ENCODE peak calls at places on chromosomes 7 and 10, in ten cellular contexts. Z is nucleus accumbens, U is Right ventricle myocardium superior, I is NCI-H1092 treated with DMSO at 0.1 percent for 48 hours, K is GF-D8, Y is left lung, V is GM03348, W is tibial artery, A is kidney, R is HTR-8/SVneo. F is an unnamed sample.

GRCh38 chr10:68955414-68955785 is 570 bp upstream of the DDX21 start:
- DNase-seq in W (no peak), K (peak; percentile 45), Y (no peak), V (no peak), R (no peak), A (no peak), I (peak; percentile 67), U (no peak), Z (peak; percentile 54), F (no peak)

GRCh38 chr7:82699773-82700186 is 256.2 kb upstream of the CACNA2D1 start:
- DNase-seq in A (no peak), R (no peak), Y (no peak), K (no peak), I (no peak), U (no peak), W (no peak), Z (no peak), V (no peak), F (peak; percentile 36)

GRCh38 chr10:14837003-14837755 is 658 bp downstream of the CDNF start:
- DNase-seq in K (no peak), V (no peak), A (no peak), R (no peak), U (no peak), Y (no peak), I (no peak), Z (no peak), W (no peak), F (no peak)

GRCh38 chr7:105675873-105676484 is 94.7 kb upstream of the EFCAB10 start:
- DNase-seq in A (no peak), W (no peak), U (peak; percentile 78), I (peak; percentile 53), Y (peak; percentile 82), R (no peak), V (no peak), K (peak; percentile 44), Z (no peak), F (no peak)

GRCh38 chr10:43214956-43215561 is 51.8 kb downstream of the RASGEF1A start:
- DNase-seq in Y (peak; percentile 43), R (no peak), Z (no peak), W (no peak), A (peak; percentile 37), K (no peak), U (peak; percentile 27), V (no peak), I (no peak), F (no peak)

GRCh38 chr7:159136846-159137245 is 7.8 kb downstream of the VIPR2 start:
- DNase-seq in Z (no peak), V (no peak), U (no peak), W (peak; percentile 55), A (peak; percentile 44), K (no peak), Y (no peak), I (no peak), R (no peak), F (no peak)

GRCh38 chr7:112202819-112203218 is 3.4 kb downstream of the DOCK4 start:
- DNase-seq in R (no peak), W (no peak), Z (no peak), V (no peak), A (peak; percentile 55), Y (no peak), U (no peak), I (peak; percentile 66), K (no peak), F (no peak)

GRCh38 chr10:78301891-78302738 is 268.5 kb downstream of the RPS24 start:
- DNase-seq in R (no peak), W (no peak), I (peak; percentile 14), K (no peak), Y (no peak), Z (no peak), V (no peak), A (no peak), U (no peak), F (no peak)

GRCh38 chr10:119135517-119135890 is 30.0 kb downstream of the SFXN4 start:
- DNase-seq in U (no peak), Z (no peak), W (no peak), V (no peak), I (no peak), K (peak; percentile 95), A (no peak), Y (no peak), R (no peak), F (no peak)

GRCh38 chr10:132322621-132323048 is 9.4 kb upstream of the LRRC27 start:
- DNase-seq in U (no peak), K (no peak), Z (no peak), W (peak; percentile 53), V (peak; percentile 22), A (no peak), Y (no peak), R (no peak), I (no peak), F (no peak)

GRCh38 chr7:158082761-158083160 is 504.9 kb downstream of the PTPRN2 start:
- DNase-seq in A (peak; percentile 30), I (no peak), V (no peak), K (no peak), U (peak; percentile 8), Z (no peak), W (peak; percentile 50), Y (peak; percentile 53), R (no peak), F (no peak)

GRCh38 chr7:50166997-50167961 is 74.2 kb upstream of the ZPBP start:
- DNase-seq in Y (no peak), R (no peak), A (no peak), W (no peak), K (no peak), I (no peak), V (no peak), Z (no peak), U (no peak), F (no peak)

GRCh38 chr10:86376852-86377796 is 10.5 kb upstream of the GRID1 start:
- DNase-seq in U (peak; percentile 84), V (peak; percentile 93), W (peak; percentile 78), R (peak; percentile 75), K (no peak), Z (peak; percentile 66), I (peak; percentile 50), A (peak; percentile 87), Y (peak; percentile 97), F (no peak)

GRCh38 chr10:18252086-18252485 is 111.9 kb downstream of the CACNB2 start:
- DNase-seq in Y (no peak), R (no peak), W (no peak), V (no peak), U (no peak), K (no peak), A (no peak), Z (no peak), I (no peak), F (no peak)

GRCh38 chr10:34434119-34434594 is 380.9 kb downstream of the PARD3 start:
- DNase-seq in Z (no peak), U (no peak), W (no peak), A (no peak), Y (no peak), R (peak; percentile 51), V (peak; percentile 39), K (no peak), I (no peak), F (no peak)

GRCh38 chr7:157013602-157014549 is 3.4 kb upstream of the MNX1 start:
- DNase-seq in A (peak; percentile 27), K (no peak), V (no peak), Y (peak; percentile 29), Z (no peak), R (no peak), U (no peak), I (no peak), W (no peak), F (no peak)

GRCh38 chr7:158612546-158612945 is 24.9 kb upstream of the PTPRN2 start:
- DNase-seq in Y (no peak), U (no peak), A (no peak), R (no peak), Z (peak; percentile 15), W (no peak), K (no peak), I (no peak), V (no peak), F (no peak)

GRCh38 chr7:66423729-66424128 is 205.0 kb upstream of the KCTD7 start:
- DNase-seq in Z (no peak), U (no peak), I (no peak), V (no peak), K (no peak), A (no peak), R (no peak), W (no peak), Y (no peak), F (no peak)

F was measured in epithelial cell of proximal tubule.